ENCODE peak calls at places on chromosomes 2 and 18, in five cellular contexts. C, Y, J, F and H are unnamed samples. For H3K9me3 and H3K36me3, the result is how much of the 10 kb centered on the place peaks cover.

GRCh38 chr2:241069821-241070281 is 32.2 kb downstream of the MTERF4 start:
- DNase-seq in C (no peak), Y (no peak), J (no peak), F (no peak), H (no peak)

GRCh38 chr2:205500951-205501350 is 181.3 kb upstream of the NRP2 start:
- DNase-seq in C (no peak), Y (no peak), J (no peak), F (no peak), H (no peak)

GRCh38 chr2:168528469-168528868 is 72.4 kb downstream of the CERS6 start:
- DNase-seq in C (no peak), Y (no peak), J (no peak), F (no peak), H (no peak)

GRCh38 chr2:8480936-8481335 is 200.9 kb upstream of the ID2 start:
- DNase-seq in C (no peak), Y (no peak), J (no peak), F (no peak), H (no peak)

GRCh38 chr2:168997113-168997512 is 34.0 kb downstream of the ABCB11 start:
- DNase-seq in C (peak), Y (no peak), J (no peak), F (peak), H (no peak)

GRCh38 chr18:7626922-7627440 is 59.9 kb downstream of the PTPRM start:
- DNase-seq in C (peak), Y (no peak), J (no peak), F (no peak), H (no peak)

GRCh38 chr18:23871410-23871809 is 143.1 kb upstream of the TTC39C start:
- DNase-seq in C (peak), Y (peak), J (peak), F (peak), H (no peak)

GRCh38 chr2:13676269-13676668 is 956.2 kb upstream of the LRATD1 start:
- DNase-seq in C (peak), Y (no peak), J (no peak), F (no peak), H (no peak)

GRCh38 chr2:172698041-172698863 is 37.4 kb upstream of the RAPGEF4 start:
- DNase-seq in C (peak), Y (no peak), J (no peak), F (no peak), H (no peak)

GRCh38 chr2:177340158-177340557 is 52.4 kb upstream of the AGPS start:
- DNase-seq in C (no peak), Y (no peak), J (no peak), F (no peak), H (no peak)

GRCh38 chr2:11342561-11343343 is 1.7 kb downstream of the ROCK2 start:
- DNase-seq in C (peak), Y (no peak), J (peak), F (peak), H (no peak)

GRCh38 chr18:66872277-66872676 is 268.4 kb upstream of the CDH19 start:
- DNase-seq in C (peak), Y (no peak), J (no peak), F (peak), H (no peak)

GRCh38 chr2:234674781-234675201 is 177.9 kb upstream of the ARL4C start:
- DNase-seq in C (peak), Y (no peak), J (no peak), F (no peak), H (no peak)

GRCh38 chr2:224885836-224886547 is 156.3 kb downstream of the DOCK10 start:
- DNase-seq in C (peak), Y (no peak), J (no peak), F (no peak), H (no peak)

GRCh38 chr2:212721026-212721451 is 182.4 kb upstream of the ERBB4 start:
- DNase-seq in C (no peak), Y (no peak), J (no peak), F (no peak), H (no peak)

GRCh38 chr2:144213797-144214196 is 306.1 kb downstream of the ZEB2 start:
- DNase-seq in C (no peak), Y (no peak), J (no peak), F (no peak), H (no peak)

GRCh38 chr2:14776216-14776615 is 143.7 kb downstream of the LRATD1 start:
- DNase-seq in C (no peak), Y (no peak), J (no peak), F (no peak), H (no peak)

GRCh38 chr2:11765501-11765900 is 19.1 kb downstream of the LPIN1 start:
- DNase-seq in C (no peak), Y (no peak), J (no peak), F (no peak), H (no peak)

GRCh38 chr2:158502984-158503383 is 46.2 kb downstream of the PKP4 start:
- DNase-seq in C (peak), Y (no peak), J (no peak), F (no peak), H (no peak)

GRCh38 chr2:176137249-176137573 is 7.7 kb downstream of the HOXD8 start:
- DNase-seq in C (no peak), Y (no peak), J (no peak), F (no peak), H (no peak)
- H3K27ac ChIP-seq in C (no peak), Y (no peak), J (no peak), F (no peak), H (no peak)

DNA sequence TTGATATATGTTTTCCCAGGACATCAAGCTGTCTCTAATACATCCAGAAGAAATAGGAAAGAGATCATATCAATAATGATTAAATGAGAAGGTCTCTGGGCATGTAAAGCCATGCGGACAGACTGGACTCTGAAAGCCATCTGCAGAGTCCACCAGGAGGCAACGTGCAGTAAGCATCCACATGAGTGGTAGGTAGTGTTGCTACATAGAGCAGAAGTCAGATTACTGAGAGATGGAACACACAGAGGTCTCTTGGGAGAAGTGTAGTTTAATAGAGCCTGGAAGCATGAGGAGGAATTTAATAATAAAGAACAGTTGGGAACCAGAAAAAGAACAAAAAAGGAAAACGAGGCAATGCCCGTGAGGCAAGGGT is 758.1 kb upstream of the DDX18 start:
- DNase-seq in C (no peak), Y (no peak), J (no peak), F (no peak), H (no peak)
- H3K9me3 ChIP-seq in C (under half), Y (under half), J (under half), F (under half), H (under half)

GRCh38 chr2:52017836-52018235 is 985.9 kb upstream of the NRXN1 start:
- DNase-seq in C (no peak), Y (no peak), J (no peak), F (no peak), H (no peak)
- H3K36me3 ChIP-seq in C (under half), Y (under half), J (under half), F (under half), H (under half)

GRCh38 chr18:79952457-79952995 is 1.1 kb upstream of the SLC66A2 start:
- DNase-seq in C (no peak), Y (no peak), J (no peak), F (no peak), H (no peak)
- H3K27ac ChIP-seq in C (peak), Y (no peak), J (no peak), F (no peak), H (no peak)

DNA sequence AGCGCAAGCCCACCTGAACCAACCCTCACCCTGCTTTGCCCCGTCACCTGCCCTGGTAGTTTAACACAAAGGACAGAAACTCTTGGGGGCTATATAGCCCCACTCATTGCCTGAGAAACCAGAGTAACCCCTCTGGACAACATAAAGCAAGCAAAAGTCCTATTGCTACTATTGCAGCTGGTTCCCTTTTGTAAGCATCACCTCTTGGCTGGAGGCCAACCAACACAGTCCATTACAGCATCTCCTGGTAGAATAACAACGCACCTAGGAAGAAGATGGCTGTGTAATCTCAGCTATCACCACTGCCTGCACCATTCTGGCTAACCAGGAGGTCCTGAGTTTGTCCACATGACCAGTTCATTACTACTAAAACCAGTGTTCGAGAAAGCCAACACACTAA is 36.4 kb downstream of the FLACC1 start:
- DNase-seq in C (no peak), Y (no peak), J (no peak), F (no peak), H (no peak)
- H3K9me3 ChIP-seq in C (under half), Y (under half), J (under half), F (under half), H (under half)

DNA sequence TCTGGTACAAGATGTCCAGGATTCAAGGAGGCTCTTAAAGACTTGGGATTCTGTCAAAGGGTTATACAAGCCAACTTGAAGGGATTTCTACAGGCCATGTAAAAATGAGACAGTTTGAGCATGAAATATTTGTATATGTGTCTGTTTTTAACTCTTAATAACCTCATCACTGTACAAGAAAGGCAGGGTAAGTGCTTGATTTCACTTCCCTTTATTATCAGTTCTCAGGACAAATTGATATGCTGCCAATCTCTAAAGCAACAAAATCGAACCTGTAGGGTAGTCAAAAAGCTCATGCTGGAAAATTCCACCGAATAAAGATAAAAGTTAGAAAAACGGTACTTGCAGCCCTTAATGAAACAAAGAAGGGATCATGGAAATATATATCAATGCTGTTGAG is 14.1 kb downstream of the COPS8 start:
- DNase-seq in C (no peak), Y (no peak), J (no peak), F (no peak), H (no peak)
- H3K36me3 ChIP-seq in C (under half), Y (under half), J (under half), F (half or more), H (under half)